ENCODE peak calls at places on chromosome 6, in four cellular contexts. V, H, S and W are unnamed samples.

GRCh38 chr6:123215211-123215610 is 219.2 kb downstream of the CLVS2 start:
- DNase-seq in V (no peak), H (no peak), S (no peak), W (no peak)

GRCh38 chr6:148523051-148523450 is 180.4 kb downstream of the SASH1 start:
- DNase-seq in V (no peak), H (no peak), S (no peak), W (no peak)

GRCh38 chr6:19399406-19399805 is 437.8 kb upstream of the ID4 start:
- DNase-seq in V (no peak), H (no peak), S (no peak), W (no peak)

GRCh38 chr6:134539865-134540323 is 222.0 kb upstream of the SGK1 start:
- DNase-seq in V (no peak), H (no peak), S (no peak), W (no peak)

GRCh38 chr6:72622094-72622540 is 253 bp downstream of the KCNQ5 start:
- DNase-seq in V (no peak), H (no peak), S (peak), W (no peak)

GRCh38 chr6:142896732-142897131 is 48.2 kb downstream of the HIVEP2 start:
- DNase-seq in V (no peak), H (no peak), S (no peak), W (no peak)

GRCh38 chr6:26155066-26155925 is 68.1 kb downstream of the HFE start:
- DNase-seq in V (no peak), H (no peak), S (no peak), W (no peak)

GRCh38 chr6:124829822-124830221 is 132.4 kb upstream of the RNF217 start:
- DNase-seq in V (no peak), H (no peak), S (no peak), W (no peak)

GRCh38 chr6:158056355-158056754 is 74.7 kb downstream of the SYNJ2 start:
- DNase-seq in V (no peak), H (no peak), S (no peak), W (no peak)

GRCh38 chr6:68635706-68636513 is 828 bp downstream of the ADGRB3 start:
- DNase-seq in V (no peak), H (no peak), S (peak), W (peak)

GRCh38 chr6:111113731-111114438 is 26.6 kb downstream of the SLC16A10 start:
- DNase-seq in V (no peak), H (no peak), S (no peak), W (no peak)

GRCh38 chr6:108689279-108690161 is 128.8 kb downstream of the FOXO3 start:
- DNase-seq in V (peak), H (no peak), S (peak), W (no peak)

GRCh38 chr6:159981591-159982245 is 12.8 kb downstream of the IGF2R start:
- DNase-seq in V (peak), H (peak), S (no peak), W (no peak)

GRCh38 chr6:2109796-2110195 is 135.6 kb downstream of the GMDS start:
- DNase-seq in V (no peak), H (no peak), S (no peak), W (no peak)

GRCh38 chr6:36703982-36704381 is 6.4 kb downstream of the RAB44 start:
- DNase-seq in V (no peak), H (no peak), S (no peak), W (no peak)

GRCh38 chr6:159761135-159761872 is 541 bp upstream of the ACAT2 start:
- DNase-seq in V (no peak), H (no peak), S (peak), W (peak)

GRCh38 chr6:84623956-84624680 is 140.3 kb downstream of the TBX18 start:
- DNase-seq in V (no peak), H (no peak), S (no peak), W (no peak)

GRCh38 chr6:105077592-105078463 is 102.0 kb downstream of the POPDC3 start:
- DNase-seq in V (no peak), H (no peak), S (peak), W (no peak)

GRCh38 chr6:109718991-109719390 is 27.9 kb downstream of the FIG4 start:
- DNase-seq in V (no peak), H (no peak), S (no peak), W (no peak)

GRCh38 chr6:47358440-47359225 is 48.9 kb upstream of the TNFRSF21 start:
- DNase-seq in V (no peak), H (peak), S (no peak), W (no peak)

GRCh38 chr6:47366335-47366879 is 56.7 kb upstream of the TNFRSF21 start:
- DNase-seq in V (no peak), H (no peak), S (no peak), W (no peak)

GRCh38 chr6:47360388-47360787 is 50.7 kb upstream of the TNFRSF21 start:
- DNase-seq in V (no peak), H (peak), S (no peak), W (no peak)

GRCh38 chr6:47363736-47364135 is 54.0 kb upstream of the TNFRSF21 start:
- DNase-seq in V (no peak), H (no peak), S (no peak), W (no peak)

GRCh38 chr6:47362857-47363461 is 53.3 kb upstream of the TNFRSF21 start:
- DNase-seq in V (no peak), H (no peak), S (no peak), W (no peak)
- TF ChIP-seq POLR2AphosphoS5 in V (no peak), H (no peak), S (no peak), W (no peak)

GRCh38 chr6:169161572-169162167 is 92.0 kb downstream of the THBS2 start:
- DNase-seq in V (no peak), H (no peak), S (no peak), W (no peak)

GRCh38 chr6:169159331-169159730 is 94.3 kb downstream of the THBS2 start:
- DNase-seq in V (no peak), H (no peak), S (no peak), W (no peak)

GRCh38 chr6:169162249-169162967 is 91.2 kb downstream of the THBS2 start:
- DNase-seq in V (no peak), H (no peak), S (no peak), W (no peak)

GRCh38 chr6:169160091-169160854 is 93.4 kb downstream of the THBS2 start:
- DNase-seq in V (no peak), H (no peak), S (no peak), W (no peak)

DNA sequence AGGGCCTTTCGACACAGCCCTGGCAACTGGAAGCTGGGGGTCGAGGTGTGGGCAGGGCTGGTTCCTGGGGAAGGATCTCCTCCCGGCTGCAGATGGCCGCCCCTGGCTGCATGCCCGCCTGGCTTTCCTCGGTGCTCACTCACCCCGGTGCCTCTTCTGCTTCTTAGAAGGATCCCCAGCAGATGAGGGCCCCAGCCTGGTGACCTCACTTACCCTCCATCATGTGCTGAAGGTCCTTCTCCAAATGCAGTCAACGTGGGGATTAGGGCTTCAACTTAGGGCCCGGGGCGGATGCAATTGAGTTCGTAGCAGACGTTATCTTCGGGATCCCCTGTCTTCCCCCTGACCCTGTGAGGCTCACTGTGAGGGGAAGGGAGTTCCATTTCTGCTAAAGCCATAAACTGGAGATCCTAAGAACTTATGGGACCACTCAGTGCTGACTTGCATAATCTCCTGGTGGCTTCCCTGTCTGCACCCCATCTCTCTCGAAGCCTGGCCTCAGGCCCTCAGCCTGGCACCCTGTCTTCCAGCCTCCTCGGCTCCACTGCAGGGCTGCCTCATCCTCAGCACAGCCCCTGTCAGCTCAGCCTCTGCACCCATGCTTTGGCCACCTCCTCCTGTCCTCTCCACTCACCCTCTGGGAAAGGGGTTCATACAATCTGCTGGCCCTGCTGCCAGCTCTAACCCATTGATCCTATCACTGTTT is 92.6 kb downstream of the THBS2 start:
- DNase-seq in V (no peak), H (no peak), S (no peak), W (no peak)
- TF ChIP-seq SPI1 in V (no peak), H (no peak), S (no peak), W (no peak)

DNA sequence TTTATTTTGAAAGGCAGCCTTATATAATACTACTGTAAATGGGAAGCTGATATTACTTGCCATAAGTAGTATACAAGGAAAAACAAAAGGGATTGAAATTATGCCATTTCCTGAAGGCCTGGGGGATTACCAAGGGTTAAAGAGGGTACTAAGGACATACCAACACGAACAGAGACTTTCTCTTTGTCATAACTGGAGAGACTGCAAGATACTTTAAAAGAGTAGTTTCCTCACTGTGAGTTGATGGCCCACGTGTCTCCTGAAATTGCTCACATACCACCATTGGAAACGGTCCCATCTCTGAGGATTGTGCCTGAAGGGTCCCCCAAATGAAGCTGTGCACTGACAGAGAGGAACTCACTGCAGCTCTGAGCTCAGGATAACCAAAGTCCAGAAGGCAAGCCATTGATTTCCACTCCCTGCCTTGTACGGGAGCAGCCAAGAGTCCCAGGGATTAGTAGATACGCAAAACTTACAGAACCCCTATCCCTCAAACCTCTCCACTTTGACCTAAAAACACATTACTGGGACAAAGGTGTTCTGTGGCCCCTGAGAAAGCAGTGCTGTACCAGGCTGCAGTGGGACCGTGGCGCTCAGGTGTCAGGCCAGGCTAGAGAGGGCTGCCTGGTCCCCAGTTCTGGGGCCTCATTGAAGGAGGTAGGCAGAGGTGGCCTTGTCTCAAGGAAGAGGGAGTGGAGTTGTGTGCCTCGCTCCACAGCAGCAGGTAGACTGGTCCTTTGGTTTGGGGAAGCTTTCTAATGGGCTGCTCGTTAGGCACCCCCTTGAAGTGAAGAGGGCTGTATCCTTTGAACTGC is 15.2 kb downstream of the PSMG4 start:
- DNase-seq in V (no peak), H (no peak), S (no peak), W (no peak)
- TF ChIP-seq POLR2AphosphoS5 in V (no peak), H (no peak), S (no peak), W (no peak)

DNA sequence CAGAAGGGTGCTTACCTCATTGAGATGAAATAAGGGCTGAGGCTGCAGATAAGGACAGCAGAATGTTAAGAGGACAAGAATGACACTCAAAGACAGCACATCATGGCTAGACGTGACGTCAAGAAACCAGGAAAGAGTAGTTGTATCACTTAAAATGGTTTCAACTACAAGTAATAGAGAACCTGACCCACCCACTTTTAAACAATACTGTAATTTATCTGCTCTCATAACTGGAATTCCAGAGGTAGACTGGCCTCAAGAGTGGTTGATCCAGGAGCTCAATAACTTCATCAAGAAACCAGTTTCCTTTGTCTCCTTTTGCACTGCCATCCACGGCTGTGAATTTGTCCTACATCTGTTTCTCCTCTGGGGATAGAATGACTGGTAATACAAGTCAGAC is 187.1 kb downstream of the EYA4 start:
- DNase-seq in V (no peak), H (no peak), S (no peak), W (no peak)
- TF ChIP-seq SPI1 in V (no peak), H (no peak), S (no peak), W (no peak)

DNA sequence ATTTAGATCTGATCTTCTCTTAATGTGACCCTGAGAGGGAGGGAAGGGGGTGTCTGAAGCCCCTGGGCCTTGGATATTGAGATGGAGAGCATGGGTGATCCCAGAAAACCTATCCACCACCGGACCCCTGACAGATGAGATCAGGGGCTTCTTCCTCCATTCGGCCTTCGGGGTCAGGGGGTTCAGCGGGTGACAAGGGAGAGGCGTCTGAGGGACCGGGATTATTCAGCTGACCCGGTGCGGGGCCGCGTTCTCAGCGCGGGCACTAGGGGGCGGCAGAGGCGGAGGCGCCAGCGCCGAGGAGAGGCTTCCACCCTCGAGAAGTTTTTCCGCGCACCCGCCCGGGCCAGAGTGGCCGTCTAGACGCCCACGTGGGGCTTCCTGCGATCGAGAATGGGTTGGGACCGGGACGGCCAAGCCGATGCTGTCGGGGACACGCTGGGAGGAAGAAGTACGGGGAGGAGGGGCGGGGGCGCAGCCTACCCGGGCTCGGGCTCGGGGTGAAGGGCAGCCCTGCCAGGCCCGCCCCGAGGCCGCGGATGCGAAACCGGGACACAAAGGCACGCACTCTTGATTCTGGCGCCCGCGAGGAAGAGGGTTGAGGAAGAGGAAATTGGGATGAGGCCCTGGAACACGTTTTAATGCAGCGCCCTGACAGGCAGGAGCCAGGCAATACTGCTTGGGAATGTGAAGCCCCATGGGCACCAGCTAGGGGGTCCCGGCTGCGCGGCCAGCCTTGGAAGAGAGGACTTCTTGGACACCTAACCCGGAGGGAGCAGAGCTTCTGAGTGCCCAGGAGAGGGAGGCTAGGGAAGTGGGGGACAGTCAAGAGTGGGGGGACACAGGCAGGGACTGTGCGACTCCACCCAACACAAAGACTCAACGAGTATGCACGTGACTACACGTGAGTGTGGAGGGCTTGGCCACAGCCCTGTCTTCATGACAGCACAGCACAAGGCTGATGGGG is 30.6 kb downstream of the COL11A2 start:
- DNase-seq in V (peak), H (no peak), S (peak), W (peak)
- TF ChIP-seq POLR2AphosphoS5 in V (peak), H (no peak), S (no peak), W (no peak)

GRCh38 chr6:97917369-97917768 is 634.4 kb upstream of the MMS22L start:
- DNase-seq in V (no peak), H (no peak), S (no peak), W (no peak)

GRCh38 chr6:97919631-97920030 is 636.6 kb upstream of the MMS22L start:
- DNase-seq in V (no peak), H (no peak), S (no peak), W (no peak)

GRCh38 chr6:97925504-97925903 is 642.5 kb upstream of the MMS22L start:
- DNase-seq in V (no peak), H (no peak), S (no peak), W (no peak)

GRCh38 chr6:97919046-97919445 is 636.0 kb upstream of the MMS22L start:
- DNase-seq in V (no peak), H (no peak), S (no peak), W (no peak)

GRCh38 chr6:97923249-97923648 is 640.2 kb upstream of the MMS22L start:
- DNase-seq in V (no peak), H (no peak), S (no peak), W (no peak)
- TF ChIP-seq SPI1 in V (no peak), H (no peak), S (no peak), W (no peak)

GRCh38 chr6:147467891-147468290 is 40.6 kb upstream of the SAMD5 start:
- DNase-seq in V (no peak), H (no peak), S (no peak), W (no peak)
- TF ChIP-seq POLR2AphosphoS5 in V (no peak), H (no peak), S (no peak), W (no peak)

GRCh38 chr6:99241905-99242534 is 107.5 kb downstream of the FAXC start:
- DNase-seq in V (no peak), H (no peak), S (peak), W (peak)
- TF ChIP-seq SPI1 in V (no peak), H (no peak), S (no peak), W (no peak)

DNA sequence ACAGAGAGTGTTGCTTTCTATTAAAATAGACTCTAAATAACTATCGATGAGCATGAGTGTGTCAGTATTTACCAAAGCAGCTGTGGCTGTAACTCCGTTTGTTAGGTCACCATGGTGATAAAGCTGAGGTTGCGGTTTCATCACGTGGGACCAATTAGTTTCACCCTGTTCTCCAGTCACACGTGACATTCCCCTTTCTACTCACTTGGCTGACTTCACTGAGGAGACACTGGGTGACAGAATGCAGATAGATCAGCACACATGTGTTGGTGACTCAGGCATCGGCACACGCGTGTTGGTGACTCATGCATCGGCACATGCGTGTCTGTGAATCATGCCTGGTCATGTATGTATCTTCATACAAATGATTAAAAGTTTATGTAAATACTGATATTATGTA is 285.4 kb downstream of the THBS2 start:
- DNase-seq in V (peak), H (no peak), S (no peak), W (no peak)
- TF ChIP-seq POLR2AphosphoS5 in V (no peak), H (no peak), S (no peak), W (no peak)

DNA sequence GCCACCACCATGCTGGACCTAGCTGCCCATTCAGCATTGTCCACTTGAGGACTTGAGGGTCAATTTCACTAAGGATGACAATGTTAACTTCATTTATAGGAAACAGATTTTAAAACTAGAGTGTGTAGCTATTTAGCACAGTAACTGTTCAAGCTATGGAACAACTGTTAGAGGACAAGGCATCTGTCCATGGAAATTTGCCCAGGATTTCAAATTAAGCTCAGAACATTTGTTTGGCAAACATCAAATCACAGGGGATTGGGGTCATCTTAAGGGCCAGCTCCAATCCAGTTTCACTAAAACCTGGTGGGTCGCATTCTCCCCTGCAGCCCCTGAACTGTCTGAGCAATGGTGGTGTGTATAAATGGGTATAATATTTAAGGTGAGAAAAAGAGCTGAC is 35.1 kb downstream of the PM20D2 start:
- DNase-seq in V (no peak), H (no peak), S (no peak), W (no peak)
- TF ChIP-seq SPI1 in V (no peak), H (no peak), S (no peak), W (no peak)